ENCODE peak calls at places on chromosomes 1 and 21, in five cellular contexts. K is GM12878, U is H1, J is K562, R is HepG2. V is an unnamed sample.

GRCh38 chr1:180584869-180585268 is 26.1 kb downstream of the OVAAL start:
- DNase-seq in K (no peak), U (no peak), J (no peak), R (peak), V (no peak)

GRCh38 chr1:202952818-202953217 is 5.3 kb downstream of the ADIPOR1 start:
- DNase-seq in K (no peak), U (no peak), J (no peak), R (no peak), V (no peak)

GRCh38 chr1:59184506-59184905 is 112.4 kb upstream of the FGGY start:
- DNase-seq in K (no peak), U (no peak), J (no peak), R (no peak), V (no peak)

GRCh38 chr1:155126494-155127104 is 1.1 kb upstream of the EFNA1 start:
- DNase-seq in K (no peak), U (no peak), J (no peak), R (peak), V (peak)

GRCh38 chr1:187471555-187471954 is 642.8 kb downstream of the PLA2G4A start:
- DNase-seq in K (no peak), U (no peak), J (no peak), R (no peak), V (no peak)

GRCh38 chr1:108829498-108829916 is 27.4 kb downstream of the AKNAD1 start:
- DNase-seq in K (no peak), U (no peak), J (no peak), R (peak), V (no peak)

GRCh38 chr1:188762344-188762743 is 1715.3 kb downstream of the BRINP3 start:
- DNase-seq in K (no peak), U (no peak), J (no peak), R (no peak), V (no peak)

GRCh38 chr1:70169018-70169839 is 36.1 kb downstream of the LRRC40 start:
- DNase-seq in K (no peak), U (no peak), J (no peak), R (no peak), V (no peak)

GRCh38 chr1:115469703-115470476 is 131.8 kb upstream of the NGF start:
- DNase-seq in K (no peak), U (peak), J (peak), R (peak), V (peak)

GRCh38 chr1:175152006-175152652 is 40.4 kb downstream of the KIAA0040 start:
- DNase-seq in K (no peak), U (no peak), J (peak), R (peak), V (peak)

GRCh38 chr1:40653851-40654537 is 11.5 kb downstream of the RIMS3 start:
- DNase-seq in K (no peak), U (no peak), J (peak), R (no peak), V (peak)

GRCh38 chr21:40586575-40586974 is 260.4 kb downstream of the DSCAM start:
- DNase-seq in K (no peak), U (no peak), J (no peak), R (no peak), V (no peak)
- TF ChIP-seq ATF2 in K (no peak), U (no peak), J (no peak), R (no peak), V (no peak)

GRCh38 chr1:104019675-104020049 is 270.0 kb downstream of the AMY1C start:
- DNase-seq in K (no peak), U (no peak), J (no peak), R (no peak), V (no peak)
- TF ChIP-seq ATF3 in K (no peak), U (no peak), J (no peak), R (no peak), V (no peak)

GRCh38 chr1:179365342-179366092 is at the start of gene AXDND1:
- DNase-seq in K (peak), U (peak), J (peak), R (peak), V (peak)

GRCh38 chr1:179372160-179372559 is 6.4 kb downstream of the AXDND1 start:
- DNase-seq in K (no peak), U (no peak), J (no peak), R (no peak), V (no peak)

GRCh38 chr1:179366093-179366800 is 476 bp downstream of the AXDND1 start:
- DNase-seq in K (no peak), U (peak), J (no peak), R (no peak), V (no peak)

DNA sequence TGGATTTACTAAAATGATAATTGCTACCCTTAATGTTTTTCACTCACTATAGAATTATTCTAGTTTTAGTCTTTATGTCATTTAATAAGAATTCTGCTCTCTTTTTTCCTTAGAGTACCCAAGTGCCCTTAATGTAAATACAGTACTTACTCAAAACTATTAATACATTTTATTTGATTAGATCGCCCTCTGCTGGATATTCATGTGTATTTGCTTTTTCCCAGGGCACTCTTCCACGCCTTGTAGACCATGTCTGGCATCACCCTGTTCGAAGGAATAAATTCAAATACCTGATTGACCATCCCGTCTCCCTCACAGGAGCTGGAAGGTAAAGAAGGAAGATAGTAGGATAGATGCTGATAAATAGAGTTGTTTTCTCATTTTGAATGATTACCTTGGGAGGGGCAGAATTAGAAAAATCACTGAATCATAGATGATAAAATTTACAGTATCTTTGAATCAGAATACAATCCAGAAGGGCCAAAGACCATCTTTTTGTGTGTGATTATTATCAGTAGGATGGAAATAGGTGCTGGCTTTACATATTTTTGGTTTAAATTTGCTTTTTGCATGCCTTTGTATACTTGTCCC is 4.1 kb downstream of the AXDND1 start:
- DNase-seq in K (peak), U (peak), J (peak), R (peak), V (no peak)
- TF ChIP-seq ATF2 in K (no peak), U (no peak), J (no peak), R (no peak), V (no peak)

DNA sequence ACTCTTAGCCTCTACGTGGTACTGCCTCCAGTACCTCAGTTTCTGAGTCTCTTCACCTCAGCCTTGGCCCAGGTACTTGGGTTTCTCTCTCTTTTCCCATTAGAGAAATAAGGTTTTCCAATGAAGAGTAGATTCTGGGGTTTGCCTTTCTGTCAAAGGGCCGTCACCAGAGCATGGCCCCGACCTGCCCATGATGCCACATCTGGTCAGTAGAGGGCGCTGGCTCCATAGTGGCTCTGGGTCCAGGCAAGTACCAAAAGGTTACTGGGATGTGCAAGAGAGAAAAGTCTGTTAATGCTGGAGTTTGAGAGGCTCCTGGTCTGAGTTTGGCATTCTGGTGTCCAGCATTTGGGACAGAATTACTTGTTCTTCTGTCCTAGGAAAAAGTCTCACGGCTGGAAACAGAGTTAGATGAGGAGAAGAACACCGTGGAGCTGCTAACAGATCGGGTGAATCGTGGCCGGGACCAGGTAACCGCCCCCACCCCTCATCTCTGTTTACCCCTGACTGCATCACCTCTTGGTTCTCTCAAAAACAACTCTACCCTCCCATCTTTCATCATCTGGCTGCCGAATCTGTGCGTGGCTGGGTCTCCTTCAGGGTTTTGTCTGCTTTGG is 5.3 kb upstream of the TUFT1 start:
- DNase-seq in K (no peak), U (no peak), J (peak), R (peak), V (peak)
- TF ChIP-seq ATF3 in K (no peak), U (no peak), J (no peak), R (no peak), V (no peak)

DNA sequence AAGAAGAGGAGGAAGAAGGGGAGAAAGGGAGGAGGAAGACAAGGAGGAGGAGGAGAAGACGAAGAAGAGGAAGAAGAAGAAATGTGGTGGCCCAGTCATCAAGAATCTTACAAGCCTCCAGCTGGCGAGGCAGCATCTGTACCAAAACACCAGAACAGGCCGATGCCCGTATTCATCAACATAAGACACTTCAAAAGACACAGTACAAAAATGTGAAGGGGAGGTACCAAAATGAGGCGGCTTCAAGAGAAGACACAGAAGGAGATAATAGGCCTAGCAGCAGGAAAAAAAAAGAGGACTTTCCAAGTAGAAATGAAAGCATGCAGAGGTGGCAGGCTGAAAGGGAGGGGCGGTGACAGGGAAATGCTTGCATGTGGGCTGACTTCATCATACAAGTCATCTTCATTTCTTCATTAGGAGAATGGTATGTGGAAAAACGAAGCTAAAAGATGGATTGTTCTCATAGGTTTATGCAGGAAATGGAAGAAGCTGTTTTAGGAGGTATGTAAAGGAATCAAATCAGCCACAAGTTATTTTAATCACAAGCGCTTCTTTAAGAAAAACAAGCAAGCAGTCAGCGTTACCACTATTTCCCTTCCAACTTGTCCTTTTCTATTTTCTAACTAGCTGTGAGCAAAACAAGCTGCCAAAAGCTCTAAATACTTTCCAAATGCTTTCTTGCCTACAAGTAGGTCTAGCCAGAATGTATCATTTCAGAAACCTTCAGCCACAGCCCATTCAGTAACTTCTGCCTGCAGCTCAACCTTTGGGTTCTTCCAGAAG is 192.3 kb downstream of the SLC45A1 start:
- DNase-seq in K (no peak), U (no peak), J (no peak), R (no peak), V (no peak)
- TF ChIP-seq ATF2 in K (no peak), U (no peak), J (no peak), R (no peak), V (no peak)

DNA sequence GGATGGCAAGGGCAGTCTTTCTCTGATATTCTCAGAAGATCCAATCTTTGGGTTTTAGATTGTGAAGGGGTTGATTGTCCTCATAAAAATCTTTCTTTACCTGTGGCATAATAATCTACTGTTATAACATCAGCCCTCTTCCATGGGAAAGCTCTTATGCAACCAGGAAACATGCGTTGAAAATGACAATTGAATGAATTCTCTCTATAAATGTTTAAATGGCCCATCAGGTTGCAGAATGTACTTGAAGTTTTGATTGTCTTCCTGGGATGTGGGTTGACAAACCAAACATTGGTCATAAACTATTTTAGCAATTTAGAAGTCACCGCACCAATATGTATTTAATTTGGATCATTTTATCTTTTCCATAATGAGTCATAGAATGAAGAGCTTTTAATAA is 31.7 kb upstream of the ITLN1 start:
- DNase-seq in K (no peak), U (no peak), J (no peak), R (no peak), V (no peak)
- TF ChIP-seq ATF3 in K (no peak), U (no peak), J (no peak), R (no peak), V (no peak)

GRCh38 chr1:43521078-43521477 is 9.6 kb upstream of the PTPRF start:
- DNase-seq in K (no peak), U (no peak), J (no peak), R (no peak), V (no peak)

GRCh38 chr1:43521716-43522115 is 9.0 kb upstream of the PTPRF start:
- DNase-seq in K (no peak), U (no peak), J (no peak), R (no peak), V (no peak)

GRCh38 chr1:43522776-43523480 is 7.8 kb upstream of the PTPRF start:
- DNase-seq in K (no peak), U (no peak), J (peak), R (peak), V (no peak)

GRCh38 chr1:43520100-43520828 is 10.4 kb upstream of the PTPRF start:
- DNase-seq in K (no peak), U (no peak), J (no peak), R (no peak), V (no peak)

GRCh38 chr1:43522431-43522775 is 8.3 kb upstream of the PTPRF start:
- DNase-seq in K (no peak), U (no peak), J (no peak), R (no peak), V (no peak)
- TF ChIP-seq ATF2 in K (no peak), U (no peak), J (no peak), R (no peak), V (no peak)

DNA sequence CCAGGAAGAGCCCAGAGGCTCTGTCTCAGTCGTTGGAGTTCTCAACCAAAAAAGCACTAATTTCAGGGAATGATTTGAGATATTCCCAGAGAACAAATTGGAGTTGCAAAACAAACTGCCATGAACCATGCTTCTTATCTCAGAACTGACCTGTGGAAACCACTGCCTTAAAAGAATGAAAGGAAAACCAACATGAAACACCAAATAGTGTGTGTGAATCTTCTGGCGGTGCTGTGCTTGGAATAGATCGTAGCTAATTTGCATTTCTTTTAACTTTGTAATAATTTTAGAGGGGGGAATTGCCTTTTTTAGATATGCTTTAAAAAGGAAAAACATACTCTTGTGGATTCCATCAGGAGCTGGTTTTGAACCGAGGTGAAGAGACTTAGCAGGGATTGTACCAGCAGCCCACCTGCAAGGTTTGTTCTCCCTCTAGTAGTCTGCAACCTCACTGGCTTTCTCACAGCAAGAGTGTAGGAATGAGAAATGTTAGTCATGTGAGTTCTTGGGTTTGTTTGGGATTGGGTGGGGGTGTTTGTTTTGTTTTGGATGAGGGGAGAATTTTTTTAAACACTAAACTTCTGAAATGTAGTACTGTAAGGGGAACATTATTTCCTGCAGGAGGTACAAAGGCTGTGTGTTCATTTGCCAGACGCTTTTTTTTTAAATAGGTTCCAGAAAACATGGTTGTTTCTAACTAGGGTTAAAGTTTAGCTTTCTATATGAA is 45.7 kb upstream of the ANGPTL1 start:
- DNase-seq in K (no peak), U (no peak), J (no peak), R (peak), V (no peak)
- TF ChIP-seq ATF3 in K (no peak), U (no peak), J (no peak), R (no peak), V (no peak)

DNA sequence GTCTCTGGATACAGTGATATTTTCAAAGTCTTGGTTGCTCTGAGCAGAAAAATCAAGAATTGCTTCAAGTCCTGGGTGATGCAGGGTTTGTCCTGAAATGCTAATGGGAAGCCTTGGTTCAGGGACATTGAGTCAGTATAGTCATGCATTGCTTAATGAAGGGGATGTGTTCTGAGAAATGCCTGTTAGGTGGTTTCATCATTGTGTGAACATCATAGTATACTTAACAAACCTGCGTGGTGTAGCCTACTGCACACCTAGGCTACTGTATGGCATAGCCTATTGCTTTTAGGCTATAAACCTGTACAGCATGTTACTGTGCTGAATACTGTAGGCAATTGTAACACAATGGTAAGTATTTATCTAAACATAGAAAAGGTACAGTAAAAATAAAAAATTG is 36.4 kb downstream of the TBCE start:
- DNase-seq in K (no peak), U (no peak), J (no peak), R (no peak), V (no peak)
- TF ChIP-seq ATF2 in K (no peak), U (no peak), J (no peak), R (no peak), V (no peak)

GRCh38 chr1:11753555-11754208 is 8.3 kb upstream of the C1orf167 start:
- DNase-seq in K (no peak), U (no peak), J (peak), R (no peak), V (no peak)
- TF ChIP-seq ATF3 in K (no peak), U (no peak), J (no peak), R (no peak), V (no peak)

V was measured in WTC11.